ENCODE peak calls at places on chromosomes 11 and 22, in five cellular contexts. S is effector CD4-positive, alpha-beta T cell; N is tibial artery; K is AG08396; E is Jurkat, Clone E6-1. G is an unnamed sample.
A peak's percentile ranks its signal among the peaks of the same experiment; 100 is the strongest.

GRCh38 chr11:86818466-86819282 is 18.3 kb downstream of the PRSS23 start:
- DNase-seq in S (no peak), N (no peak), K (peak; percentile 60), E (peak; percentile 56), G (no peak)

GRCh38 chr11:68610452-68611116 is 73.8 kb upstream of the GAL start:
- DNase-seq in S (no peak), N (no peak), K (no peak), E (no peak), G (no peak)

GRCh38 chr11:95242990-95243590 is 12.1 kb upstream of the SESN3 start:
- DNase-seq in S (no peak), N (no peak), K (no peak), E (no peak), G (no peak)

GRCh38 chr11:109926941-109927340 is 166.3 kb upstream of the ZC3H12C start:
- DNase-seq in S (no peak), N (no peak), K (no peak), E (peak; percentile 8), G (no peak)

GRCh38 chr22:41458161-41458728 is 10.2 kb downstream of the PHF5A start:
- DNase-seq in S (no peak), N (no peak), K (no peak), E (no peak), G (no peak)

GRCh38 chr11:44011797-44012196 is 36.0 kb upstream of the ACCSL start:
- DNase-seq in S (no peak), N (no peak), K (no peak), E (no peak), G (no peak)

GRCh38 chr11:134409552-134410429 is 2.3 kb downstream of the B3GAT1 start:
- DNase-seq in S (no peak), N (no peak), K (no peak), E (no peak), G (no peak)

GRCh38 chr11:103622296-103622695 is 414.1 kb upstream of the DDI1 start:
- DNase-seq in S (no peak), N (no peak), K (no peak), E (no peak), G (no peak)